ENCODE peak calls at places on chromosomes 6 and 20, in eight cellular contexts. Y is LNCaP clone FGC, P is cardiac muscle cell, B is brain microvascular endothelial cell, K is GM23338, R is activated B cell treated with CpG ODN at 0.5 μM for 24 hours, Q is tibial artery, W is thoracic aorta. T is an unnamed sample.

GRCh38 chr20:61131944-61132343 is 120.1 kb upstream of the CDH4 start:
- DNase-seq in Y (no peak), P (no peak), B (no peak), K (no peak), R (no peak), Q (no peak), W (no peak), T (no peak)

GRCh38 chr20:62804632-62805364 is at the start of gene OGFR:
- DNase-seq in Y (no peak), P (peak; percentile 58), B (no peak), K (peak; percentile 71), R (peak; percentile 72), Q (peak; percentile 81), W (no peak), T (no peak)

GRCh38 chr6:31175961-31176360 is 5.5 kb upstream of the POU5F1 start:
- DNase-seq in Y (no peak), P (peak; percentile 69), B (peak; percentile 32), K (no peak), R (no peak), Q (no peak), W (no peak), T (no peak)

GRCh38 chr6:142213402-142213801 is 66.3 kb downstream of the VTA1 start:
- DNase-seq in Y (no peak), P (no peak), B (no peak), K (no peak), R (no peak), Q (no peak), W (no peak), T (no peak)

GRCh38 chr20:3532089-3532615 is 61.3 kb downstream of the ATRN start:
- DNase-seq in Y (no peak), P (no peak), B (no peak), K (no peak), R (no peak), Q (no peak), W (no peak), T (no peak)

GRCh38 chr20:4014031-4014474 is 1.3 kb downstream of the RNF24 start:
- DNase-seq in Y (peak; percentile 98), P (peak; percentile 86), B (peak; percentile 74), K (peak; percentile 33), R (no peak), Q (no peak), W (no peak), T (no peak)

GRCh38 chr6:26383624-26384417 is 913 bp downstream of the BTN2A2 start:
- DNase-seq in Y (peak; percentile 46), P (peak; percentile 41), B (peak; percentile 75), K (peak; percentile 68), R (no peak), Q (no peak), W (no peak), T (no peak)

GRCh38 chr6:72861935-72862432 is 240.1 kb downstream of the KCNQ5 start:
- DNase-seq in Y (no peak), P (peak; percentile 50), B (peak; percentile 6), K (no peak), R (no peak), Q (peak; percentile 84), W (peak; percentile 48), T (no peak)

GRCh38 chr6:63789699-63790098 is 154.1 kb downstream of the PHF3 start:
- DNase-seq in Y (no peak), P (no peak), B (no peak), K (no peak), R (no peak), Q (no peak), W (no peak), T (no peak)

GRCh38 chr6:63795006-63795405 is 159.4 kb downstream of the PHF3 start:
- DNase-seq in Y (no peak), P (peak; percentile 7), B (no peak), K (no peak), R (no peak), Q (no peak), W (no peak), T (no peak)

GRCh38 chr6:63793727-63794126 is 158.1 kb downstream of the PHF3 start:
- DNase-seq in Y (no peak), P (no peak), B (no peak), K (no peak), R (no peak), Q (no peak), W (no peak), T (no peak)

GRCh38 chr6:63790334-63790733 is 154.7 kb downstream of the PHF3 start:
- DNase-seq in Y (no peak), P (no peak), B (no peak), K (no peak), R (no peak), Q (no peak), W (no peak), T (no peak)

DNA sequence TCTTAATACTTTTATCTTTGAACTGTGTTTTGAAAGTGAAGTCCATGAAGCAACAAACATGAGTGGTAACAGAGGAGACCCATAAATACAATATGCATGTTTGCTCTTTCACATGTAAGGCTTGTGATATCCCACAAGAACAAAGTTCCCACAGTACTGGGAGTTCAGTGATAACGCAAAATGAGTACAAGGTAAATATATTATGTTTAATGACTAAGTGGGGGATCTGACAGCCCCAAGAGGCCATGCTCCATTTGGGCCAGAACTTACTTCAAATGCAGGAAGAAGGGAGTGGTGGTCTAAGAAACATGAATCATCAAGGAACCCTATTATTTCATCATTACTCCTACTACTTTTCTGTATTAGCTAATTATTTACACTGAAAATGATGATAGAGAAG is 157.2 kb downstream of the PHF3 start:
- DNase-seq in Y (no peak), P (no peak), B (no peak), K (no peak), R (no peak), Q (no peak), W (no peak), T (no peak)
- TF ChIP-seq CTCF in Y (no peak), P (no peak), B (no peak), K (no peak), R (no peak), Q (no peak), W (no peak), T (no peak)

DNA sequence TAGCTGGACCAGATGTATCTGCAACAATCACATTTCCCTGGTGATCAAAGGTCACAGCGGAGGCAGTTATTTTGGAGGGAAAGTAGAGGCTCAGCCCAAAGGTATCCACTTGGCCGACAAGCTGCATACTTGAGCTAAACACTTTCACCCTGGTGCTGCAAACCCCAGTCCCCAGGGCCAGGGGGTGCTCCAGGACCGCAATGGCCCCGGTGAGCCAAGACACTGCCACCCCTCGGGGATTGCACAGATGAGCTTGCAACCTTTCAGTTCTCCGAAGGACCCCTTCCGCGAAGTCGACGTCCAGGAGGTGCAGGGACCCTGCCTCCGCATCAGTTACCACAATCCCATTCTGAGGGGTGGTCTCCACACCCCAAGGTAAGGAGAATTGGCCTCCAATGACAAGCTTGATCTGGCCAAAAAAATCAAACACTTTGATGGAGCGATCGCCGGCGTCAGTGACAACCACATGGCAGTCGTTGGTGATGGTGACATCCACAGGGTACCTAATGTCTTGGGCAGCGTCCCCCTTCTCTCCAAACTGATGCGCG is 823 bp downstream of the NHLRC1 start:
- DNase-seq in Y (no peak), P (no peak), B (no peak), K (peak; percentile 68), R (peak; percentile 19), Q (no peak), W (no peak), T (no peak)
- TF ChIP-seq CTCF in Y (no peak), P (no peak), B (no peak), K (peak; percentile 44), R (no peak), Q (no peak), W (no peak), T (no peak)

DNA sequence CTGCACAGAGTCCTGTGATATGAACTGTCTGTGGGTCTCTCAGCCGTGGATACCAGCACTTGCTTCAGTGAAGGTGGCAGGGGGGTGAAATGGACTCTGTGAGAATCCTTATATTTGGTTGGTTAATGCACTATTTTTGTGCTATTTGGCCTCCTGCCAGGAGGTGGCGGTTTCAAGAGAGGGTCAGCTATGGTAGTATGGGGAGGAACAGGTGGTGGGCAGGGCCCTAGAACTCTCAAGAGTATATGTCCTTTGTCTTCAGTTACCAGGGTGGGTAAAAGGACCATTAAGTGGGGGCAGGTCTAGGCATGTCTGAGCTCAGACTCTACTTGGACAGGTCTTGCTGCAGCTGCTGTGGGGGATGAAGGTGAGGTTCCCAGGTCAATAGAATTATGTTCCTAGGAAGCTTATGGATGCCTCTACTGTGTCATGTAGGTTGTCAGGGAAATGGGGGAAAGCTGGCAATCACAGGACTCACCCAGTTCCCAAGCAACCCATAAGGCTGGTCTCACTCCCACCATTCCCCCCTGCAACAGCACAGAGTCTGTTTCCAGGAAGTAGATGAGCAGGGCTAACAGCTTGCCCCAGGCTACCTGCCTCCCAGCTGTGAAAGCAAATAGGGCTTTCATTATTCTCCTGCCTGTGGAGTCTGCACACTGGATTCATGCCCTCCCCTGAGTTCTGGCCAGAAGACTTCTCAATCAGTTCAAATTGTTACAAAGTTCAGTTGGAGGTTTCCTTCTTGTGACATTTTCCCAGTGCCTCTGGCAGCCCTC is 56.8 kb upstream of the PHIP start:
- DNase-seq in Y (no peak), P (no peak), B (no peak), K (no peak), R (no peak), Q (no peak), W (no peak), T (no peak)
- TF ChIP-seq CTCF in Y (no peak), P (no peak), B (no peak), K (peak; percentile 40), R (no peak), Q (no peak), W (no peak), T (no peak)

GRCh38 chr6:34242252-34243130 is 5.8 kb downstream of the HMGA1 start:
- DNase-seq in Y (no peak), P (no peak), B (no peak), K (no peak), R (no peak), Q (peak; percentile 54), W (no peak), T (no peak)

GRCh38 chr6:34246563-34247391 is 2.0 kb downstream of the SMIM29 start:
- DNase-seq in Y (no peak), P (peak; percentile 34), B (peak; percentile 28), K (peak; percentile 80), R (peak; percentile 53), Q (no peak), W (no peak), T (peak; percentile 49)

GRCh38 chr6:34243131-34243771 is 5.6 kb downstream of the SMIM29 start:
- DNase-seq in Y (no peak), P (no peak), B (peak; percentile 33), K (no peak), R (no peak), Q (peak; percentile 38), W (no peak), T (no peak)

GRCh38 chr6:34246249-34246562 is 2.6 kb downstream of the SMIM29 start:
- DNase-seq in Y (no peak), P (no peak), B (no peak), K (no peak), R (no peak), Q (peak; percentile 54), W (no peak), T (no peak)

DNA sequence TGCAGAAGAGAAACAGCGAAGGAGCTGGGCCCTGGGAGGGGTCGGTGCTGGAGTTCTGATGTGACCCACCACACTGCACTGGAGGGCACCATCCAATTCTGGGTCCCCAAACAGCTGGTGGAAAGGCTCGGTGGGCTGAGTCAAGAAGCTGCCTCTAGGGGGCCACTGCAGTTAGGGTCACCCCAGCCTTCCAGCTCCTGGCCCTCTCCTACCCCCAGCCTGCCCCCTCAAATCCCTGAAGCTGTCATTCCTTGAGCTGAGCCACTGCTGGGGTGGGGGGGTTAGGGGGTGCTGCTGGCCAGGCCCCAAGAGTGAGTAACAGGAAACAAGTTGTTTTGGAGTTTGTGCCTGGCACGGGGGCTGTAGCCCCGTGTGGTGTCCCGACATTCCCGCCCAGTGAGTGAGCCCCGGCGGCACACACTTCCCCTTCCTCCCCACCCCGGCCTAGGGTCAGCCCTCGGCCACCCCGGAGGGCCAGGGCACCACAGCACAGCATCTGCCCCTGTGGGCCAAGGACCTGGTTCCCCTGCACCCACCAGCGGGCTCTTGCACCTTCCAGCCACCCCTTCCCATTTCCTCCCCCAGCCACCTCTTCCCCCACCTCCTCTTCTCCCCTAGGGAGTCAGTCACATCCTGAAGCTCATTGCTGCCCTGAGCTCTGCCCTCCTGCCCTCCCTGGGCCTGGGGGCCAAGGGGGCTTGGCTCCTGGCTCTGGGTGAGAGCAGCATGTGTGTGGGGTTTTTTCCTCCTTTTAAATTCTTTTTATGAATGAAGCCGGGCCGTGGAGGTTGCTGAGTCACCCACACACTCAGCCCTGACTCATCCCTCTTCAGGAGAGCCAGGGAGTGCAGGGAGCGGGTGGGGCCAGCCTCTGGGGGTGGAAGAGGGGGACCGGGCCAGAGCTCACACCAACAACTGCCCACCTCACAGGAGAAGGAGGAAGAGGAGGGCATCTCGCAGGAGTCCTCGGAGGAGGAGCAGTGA is 4.6 kb downstream of the SMIM29 start:
- DNase-seq in Y (no peak), P (peak; percentile 88), B (peak; percentile 93), K (peak; percentile 71), R (no peak), Q (peak; percentile 89), W (peak; percentile 85), T (no peak)
- TF ChIP-seq CTCF in Y (no peak), P (peak; percentile 51), B (peak; percentile 72), K (peak; percentile 49), R (no peak), Q (peak; percentile 9), W (no peak), T (peak; percentile 39)